ENCODE peak calls at places on chromosomes 12 and 14, in six cellular contexts. Q is RWPE1, Z is endothelial cell, L is NCI-H510A treated with DMSO at 0.1 percent for 48 hours, O is ACHN, X is KBM-7. V is an unnamed sample.

GRCh38 chr14:92877757-92878431 is 45.1 kb upstream of the CHGA start:
- DNase-seq in Q (no peak), Z (peak), L (no peak), O (no peak), X (no peak), V (no peak)

GRCh38 chr12:59858508-59858907 is 262.7 kb downstream of the SLC16A7 start:
- DNase-seq in Q (no peak), Z (peak), L (no peak), O (no peak), X (no peak), V (no peak)

GRCh38 chr12:93302331-93303229 is 75.1 kb upstream of the NUDT4 start:
- DNase-seq in Q (no peak), Z (no peak), L (no peak), O (peak), X (peak), V (peak)

GRCh38 chr12:66055837-66056319 is 74.7 kb downstream of the LLPH start:
- DNase-seq in Q (no peak), Z (no peak), L (no peak), O (no peak), X (no peak), V (no peak)

GRCh38 chr12:122062832-122063690 is 15.5 kb upstream of the MLXIP start:
- DNase-seq in Q (peak), Z (peak), L (peak), O (peak), X (peak), V (no peak)

GRCh38 chr14:61147898-61148549 is 133.1 kb downstream of the TMEM30B start:
- DNase-seq in Q (no peak), Z (no peak), L (no peak), O (peak), X (no peak), V (no peak)

GRCh38 chr14:52007211-52007610 is 17.9 kb downstream of the RTRAF start:
- DNase-seq in Q (no peak), Z (no peak), L (no peak), O (no peak), X (no peak), V (no peak)

GRCh38 chr12:113805673-113806072 is 160.5 kb downstream of the RBM19 start:
- DNase-seq in Q (no peak), Z (no peak), L (no peak), O (no peak), X (no peak), V (no peak)

GRCh38 chr12:130680451-130680990 is 35.6 kb downstream of the RIMBP2 start:
- DNase-seq in Q (no peak), Z (no peak), L (no peak), O (no peak), X (no peak), V (no peak)

GRCh38 chr14:101808020-101808641 is 46.6 kb downstream of the PPP2R5C start:
- DNase-seq in Q (no peak), Z (peak), L (peak), O (peak), X (no peak), V (no peak)

GRCh38 chr12:45878630-45879255 is 111.6 kb downstream of the SCAF11 start:
- DNase-seq in Q (no peak), Z (no peak), L (no peak), O (no peak), X (no peak), V (no peak)

GRCh38 chr12:1065629-1066028 is 74.6 kb downstream of the ERC1 start:
- DNase-seq in Q (no peak), Z (no peak), L (no peak), O (no peak), X (no peak), V (no peak)

GRCh38 chr14:104206281-104206904 is 68.0 kb downstream of the KIF26A start:
- DNase-seq in Q (no peak), Z (no peak), L (peak), O (no peak), X (peak), V (no peak)

GRCh38 chr14:99143793-99144192 is 128.2 kb downstream of the BCL11B start:
- DNase-seq in Q (no peak), Z (no peak), L (no peak), O (no peak), X (peak), V (no peak)

GRCh38 chr14:29215853-29216252 is 449.3 kb downstream of the FOXG1 start:
- DNase-seq in Q (peak), Z (no peak), L (no peak), O (no peak), X (no peak), V (no peak)

GRCh38 chr14:70934502-70935134 is 27.4 kb downstream of the PCNX1 start:
- DNase-seq in Q (no peak), Z (no peak), L (no peak), O (no peak), X (no peak), V (peak)

GRCh38 chr14:99073401-99073800 is 198.6 kb downstream of the BCL11B start:
- DNase-seq in Q (no peak), Z (no peak), L (no peak), O (no peak), X (peak), V (no peak)

GRCh38 chr14:72615511-72616121 is 278.3 kb downstream of the DPF3 start:
- DNase-seq in Q (peak), Z (no peak), L (no peak), O (no peak), X (no peak), V (no peak)

GRCh38 chr14:62585247-62585646 is 460.0 kb downstream of the KCNH5 start:
- DNase-seq in Q (no peak), Z (no peak), L (no peak), O (no peak), X (no peak), V (no peak)

GRCh38 chr12:77054856-77055255 is 10.5 kb downstream of the E2F7 start:
- DNase-seq in Q (no peak), Z (no peak), L (no peak), O (no peak), X (no peak), V (no peak)

GRCh38 chr12:31006416-31007152 is 67.1 kb upstream of the DDX11 start:
- DNase-seq in Q (no peak), Z (no peak), L (no peak), O (no peak), X (no peak), V (no peak)

GRCh38 chr14:39376671-39377403 is 55.4 kb downstream of the FBXO33 start:
- DNase-seq in Q (no peak), Z (no peak), L (no peak), O (peak), X (peak), V (no peak)

GRCh38 chr14:28831126-28831525 is 64.5 kb downstream of the FOXG1 start:
- DNase-seq in Q (no peak), Z (no peak), L (no peak), O (no peak), X (no peak), V (no peak)

GRCh38 chr14:105147701-105148603 is 20.6 kb downstream of the JAG2 start:
- DNase-seq in Q (no peak), Z (no peak), L (no peak), O (no peak), X (no peak), V (no peak)

GRCh38 chr12:795305-795704 is 42.9 kb downstream of the WNK1 start:
- DNase-seq in Q (no peak), Z (no peak), L (no peak), O (no peak), X (peak), V (no peak)

GRCh38 chr12:102965281-102966155 is 8.0 kb downstream of the ASCL1 start:
- DNase-seq in Q (no peak), Z (no peak), L (peak), O (no peak), X (no peak), V (no peak)

GRCh38 chr12:121814429-121815119 is 10.8 kb downstream of the SETD1B start:
- DNase-seq in Q (no peak), Z (no peak), L (no peak), O (no peak), X (no peak), V (no peak)

GRCh38 chr12:104956870-104957301 is 1.2 kb downstream of the SLC41A2 start:
- DNase-seq in Q (no peak), Z (no peak), L (no peak), O (peak), X (no peak), V (no peak)

GRCh38 chr12:68745376-68745903 is 536 bp upstream of the SLC35E3 start:
- DNase-seq in Q (peak), Z (no peak), L (no peak), O (no peak), X (peak), V (no peak)

GRCh38 chr14:99514552-99515300 is 33.5 kb downstream of the CCNK start:
- DNase-seq in Q (no peak), Z (no peak), L (no peak), O (no peak), X (no peak), V (no peak)

GRCh38 chr12:131442337-131442918 is 268.5 kb upstream of the SFSWAP start:
- DNase-seq in Q (no peak), Z (no peak), L (no peak), O (no peak), X (no peak), V (no peak)

GRCh38 chr14:105884808-105885281 is 358.5 kb downstream of the TMEM121 start:
- DNase-seq in Q (no peak), Z (no peak), L (no peak), O (no peak), X (no peak), V (no peak)

GRCh38 chr12:63844391-63845341 is at the start of gene SRGAP1:
- DNase-seq in Q (peak), Z (no peak), L (peak), O (peak), X (peak), V (no peak)

GRCh38 chr12:47828967-47829482 is 9.3 kb upstream of the HDAC7 start:
- DNase-seq in Q (peak), Z (no peak), L (no peak), O (peak), X (peak), V (no peak)